ENCODE peak calls at places on chromosomes 12 and 14, in nine cellular contexts. Q, X, N, V, O, S, C, K and I are unnamed samples.

GRCh38 chr12:31230004-31230403 is 95.9 kb downstream of the SINHCAF start:
- DNase-seq in V (no peak), N (no peak), K (no peak), C (no peak), S (no peak), O (no peak), Q (no peak), X (no peak), I (no peak)

GRCh38 chr12:18907793-18908580 is 170.1 kb downstream of the CAPZA3 start:
- DNase-seq in C (no peak), S (no peak), N (no peak), V (no peak), Q (no peak), K (no peak), X (no peak), O (no peak), I (no peak)

GRCh38 chr12:46602474-46602873 is 223.3 kb downstream of the SLC38A4 start:
- DNase-seq in N (no peak), K (no peak), O (no peak), S (no peak), X (no peak), C (no peak), V (no peak), Q (no peak), I (no peak)

GRCh38 chr12:33710548-33710947 is 270.9 kb upstream of the SYT10 start:
- DNase-seq in N (no peak), S (no peak), K (no peak), O (no peak), C (no peak), Q (no peak), X (no peak), V (no peak), I (no peak)

GRCh38 chr12:120688527-120689071 is 1.6 kb downstream of the MLEC start:
- DNase-seq in V (no peak), S (no peak), N (no peak), X (peak; percentile 51), K (no peak), C (peak; percentile 56), Q (no peak), O (no peak), I (no peak)

GRCh38 chr14:61569308-61569707 is 126.0 kb upstream of the HIF1A start:
- DNase-seq in N (no peak), S (no peak), V (no peak), K (no peak), X (no peak), C (no peak), Q (no peak), O (no peak), I (no peak)

GRCh38 chr14:95095991-95096390 is 61.3 kb downstream of the DICER1 start:
- DNase-seq in S (no peak), N (no peak), O (no peak), C (no peak), K (no peak), V (no peak), Q (no peak), X (no peak), I (no peak)

GRCh38 chr14:102390486-102390885 is 27.7 kb downstream of the TECPR2 start:
- DNase-seq in C (peak; percentile 39), N (no peak), S (no peak), O (no peak), K (no peak), V (no peak), Q (no peak), X (peak; percentile 37), I (no peak)

GRCh38 chr12:15151141-15152091 is 69.8 kb downstream of the RERG start:
- DNase-seq in X (no peak), S (no peak), V (peak; percentile 8), N (no peak), K (no peak), C (peak; percentile 41), Q (no peak), O (no peak), I (no peak)